ENCODE peak calls at places on chromosomes 5 and 9, in eight cellular contexts. X is CD8-positive, alpha-beta memory T cell; J is heart right ventricle; V is breast epithelium; L is PC-9; K is left ventricle myocardium inferior; T is colonic mucosa; H is right atrium auricular region. P is an unnamed sample. For H3K27me3, the result is how much of the 10 kb centered on the place peaks cover.

GRCh38 chr9:91429501-91429900 is 5.9 kb upstream of the NFIL3 start:
- DNase-seq in T (no peak), V (no peak), K (no peak), X (no peak), L (no peak), H (no peak), J (no peak), P (no peak)

GRCh38 chr9:34558911-34559615 is 30.5 kb downstream of the CNTFR start:
- DNase-seq in K (no peak), T (no peak), X (no peak), H (no peak), J (no peak), L (no peak), V (no peak), P (no peak)

GRCh38 chr5:96538831-96539250 is 105.8 kb upstream of the PCSK1 start:
- DNase-seq in V (no peak), H (no peak), L (peak), K (no peak), X (no peak), J (no peak), T (no peak), P (no peak)

GRCh38 chr5:53381-54174 is 38.4 kb upstream of the PLEKHG4B start:
- DNase-seq in T (no peak), H (no peak), V (no peak), K (no peak), L (no peak), J (no peak), X (no peak), P (no peak)

GRCh38 chr9:87278971-87279731 is 218.5 kb upstream of the DAPK1 start:
- DNase-seq in H (no peak), K (no peak), L (no peak), T (no peak), X (no peak), V (no peak), J (no peak), P (no peak)

GRCh38 chr9:90870646-90871326 is 69.2 kb downstream of the SYK start:
- DNase-seq in J (no peak), L (no peak), X (no peak), T (peak), V (no peak), K (no peak), H (no peak), P (no peak)

GRCh38 chr5:100479079-100479688 is 56.0 kb upstream of the FAM174A start:
- DNase-seq in H (no peak), X (no peak), T (no peak), L (no peak), K (no peak), V (no peak), J (no peak), P (no peak)

GRCh38 chr9:120410925-120411501 is 169.0 kb downstream of the CDK5RAP2 start:
- DNase-seq in X (no peak), J (no peak), H (no peak), L (no peak), K (no peak), T (no peak), V (no peak), P (no peak)

GRCh38 chr9:135949666-135950134 is 11.5 kb downstream of the UBAC1 start:
- DNase-seq in J (no peak), K (no peak), H (no peak), L (no peak), T (no peak), V (no peak), X (no peak), P (no peak)

GRCh38 chr5:67748165-67748690 is 467.3 kb upstream of the PIK3R1 start:
- DNase-seq in L (no peak), J (no peak), V (no peak), X (no peak), H (no peak), T (no peak), K (no peak), P (no peak)

GRCh38 chr5:67747096-67747495 is 468.5 kb upstream of the PIK3R1 start:
- DNase-seq in T (no peak), H (no peak), J (no peak), X (no peak), K (no peak), V (no peak), L (no peak), P (no peak)

DNA sequence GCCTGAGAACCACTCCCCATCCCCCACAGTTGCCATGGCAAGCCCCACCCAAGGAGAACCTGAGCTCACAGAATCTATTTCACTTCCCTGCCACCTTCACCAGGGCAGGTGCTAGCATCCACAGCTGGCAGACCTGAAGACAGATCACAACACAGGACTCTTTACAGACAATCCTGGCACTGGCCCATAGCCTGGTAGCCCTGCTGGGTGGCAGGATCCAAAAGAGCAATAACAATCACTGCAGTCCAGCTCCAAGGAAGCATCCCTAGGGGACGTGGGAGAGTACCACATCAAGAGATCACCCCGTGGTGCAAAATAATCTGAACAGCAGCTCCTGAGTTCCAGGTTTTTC is 463.2 kb upstream of the PIK3R1 start:
- DNase-seq in T (no peak), H (no peak), J (no peak), L (no peak), K (no peak), V (no peak), X (no peak), P (no peak)
- H3K27me3 ChIP-seq in T (under half), H (under half), J (under half), L (under half), K (under half), V (under half), X (under half), P (under half)

GRCh38 chr5:5755888-5756287 is 333.4 kb downstream of the ICE1 start:
- DNase-seq in L (no peak), V (no peak), J (no peak), X (no peak), T (no peak), K (no peak), H (no peak), P (no peak)

GRCh38 chr5:5751987-5752386 is 329.5 kb downstream of the ICE1 start:
- DNase-seq in L (peak), T (no peak), X (no peak), H (no peak), J (no peak), V (no peak), K (no peak), P (no peak)

GRCh38 chr5:5751496-5751895 is 329.0 kb downstream of the ICE1 start:
- DNase-seq in H (no peak), L (peak), J (no peak), V (no peak), T (no peak), X (no peak), K (no peak), P (no peak)

GRCh38 chr5:5752844-5753243 is 330.4 kb downstream of the ICE1 start:
- DNase-seq in V (no peak), T (no peak), X (no peak), H (no peak), L (peak), J (no peak), K (no peak), P (no peak)
- H3K27me3 ChIP-seq in V (under half), T (under half), X (under half), H (under half), L (under half), J (under half), K (under half), P (under half)

GRCh38 chr5:134022333-134022732 is 17.6 kb upstream of the VDAC1 start:
- DNase-seq in X (no peak), J (no peak), V (no peak), K (no peak), L (no peak), H (no peak), T (no peak), P (no peak)

GRCh38 chr5:134019636-134020035 is 14.9 kb upstream of the VDAC1 start:
- DNase-seq in J (no peak), V (no peak), L (peak), X (no peak), H (no peak), K (no peak), T (no peak), P (no peak)

GRCh38 chr5:134018986-134019316 is 14.2 kb upstream of the VDAC1 start:
- DNase-seq in V (no peak), L (no peak), K (no peak), T (no peak), H (no peak), J (no peak), X (no peak), P (no peak)

GRCh38 chr5:134020188-134020587 is 15.4 kb upstream of the VDAC1 start:
- DNase-seq in T (peak), J (no peak), K (no peak), L (peak), V (no peak), X (no peak), H (no peak), P (no peak)

GRCh38 chr5:134018154-134018985 is 13.6 kb upstream of the VDAC1 start:
- DNase-seq in H (no peak), J (no peak), L (peak), T (peak), V (no peak), X (no peak), K (no peak), P (no peak)
- H3K27me3 ChIP-seq in H (under half), J (under half), L (under half), T (under half), V (under half), X (under half), K (under half), P (under half)

GRCh38 chr9:72210522-72210921 is 61.3 kb downstream of the GDA start:
- DNase-seq in L (no peak), X (no peak), H (no peak), K (no peak), V (no peak), T (no peak), J (no peak), P (no peak)
- H3K27me3 ChIP-seq in L (under half), X (under half), H (under half), K (under half), V (under half), T (under half), J (under half), P (under half)

GRCh38 chr5:174693697-174694400 is 30.5 kb upstream of the MSX2 start:
- DNase-seq in K (no peak), L (no peak), V (peak), T (peak), H (no peak), X (no peak), J (no peak), P (no peak)
- H3K27me3 ChIP-seq in K (half or more), L (half or more), V (under half), T (under half), H (under half), X (under half), J (half or more), P (under half)